ENCODE peak calls at places on chromosomes 3 and 15, in four cellular contexts. J is WTC11, O is AG04450, G is right atrium auricular region. U is an unnamed sample.

GRCh38 chr15:80835338-80835737 is 56.2 kb downstream of the CEMIP start:
- DNase-seq in J (peak), O (no peak), G (no peak), U (no peak)

GRCh38 chr3:149085828-149086231 is 503 bp downstream of the HLTF start:
- DNase-seq in J (no peak), O (no peak), G (no peak), U (no peak)

GRCh38 chr3:159765860-159766294 is 222.8 kb upstream of the IL12A start:
- DNase-seq in J (no peak), O (no peak), G (no peak), U (no peak)

GRCh38 chr3:141840737-141841544 is 35.5 kb upstream of the ATP1B3 start:
- DNase-seq in J (no peak), O (no peak), G (no peak), U (no peak)

GRCh38 chr3:184338538-184338945 is 1.1 kb downstream of the FAM131A start:
- DNase-seq in J (peak), O (peak), G (peak), U (no peak)

GRCh38 chr3:194370753-194371152 is 1.2 kb upstream of the LRRC15 start:
- DNase-seq in J (no peak), O (no peak), G (no peak), U (no peak)

GRCh38 chr3:190446492-190447301 is 3.0 kb downstream of the TMEM207 start:
- DNase-seq in J (no peak), O (no peak), G (no peak), U (no peak)

GRCh38 chr3:150544726-150545125 is 1.6 kb downstream of the SERP1 start:
- DNase-seq in J (no peak), O (no peak), G (no peak), U (peak)

GRCh38 chr15:74962219-74962618 is 5.6 kb upstream of the RPP25 start:
- DNase-seq in J (no peak), O (no peak), G (no peak), U (no peak)

GRCh38 chr15:58467121-58467721 is 35.4 kb downstream of the LIPC start:
- DNase-seq in J (no peak), O (no peak), G (no peak), U (no peak)

GRCh38 chr3:146161725-146162047 is 702 bp upstream of the PLOD2 start:
- DNase-seq in J (no peak), O (no peak), G (no peak), U (no peak)

GRCh38 chr15:66882251-66883020 is 180.4 kb downstream of the SMAD6 start:
- DNase-seq in J (no peak), O (peak), G (peak), U (peak)

GRCh38 chr3:73385538-73385937 is 239.2 kb downstream of the PDZRN3 start:
- DNase-seq in J (no peak), O (no peak), G (no peak), U (no peak)

GRCh38 chr15:65083262-65083701 is 6.7 kb downstream of the KBTBD13 start:
- DNase-seq in J (peak), O (peak), G (no peak), U (no peak)

GRCh38 chr3:181709537-181710279 is 2.0 kb upstream of the SOX2 start:
- DNase-seq in J (peak), O (no peak), G (no peak), U (no peak)

GRCh38 chr3:71450162-71450561 is 133.4 kb downstream of the FOXP1 start:
- DNase-seq in J (no peak), O (no peak), G (no peak), U (no peak)

GRCh38 chr15:92494791-92495190 is 101.1 kb downstream of the ST8SIA2 start:
- DNase-seq in J (no peak), O (no peak), G (no peak), U (no peak)

GRCh38 chr3:39166932-39167532 is 13.6 kb upstream of the CSRNP1 start:
- DNase-seq in J (no peak), O (no peak), G (peak), U (peak)

GRCh38 chr15:69014454-69014853 is at the start of gene NOX5:
- DNase-seq in J (no peak), O (no peak), G (no peak), U (peak)

GRCh38 chr15:73593278-73594074 is 39.7 kb downstream of the NPTN start:
- DNase-seq in J (no peak), O (no peak), G (no peak), U (no peak)

GRCh38 chr15:44243146-44243545 is 45.4 kb upstream of the GOLM2 start:
- DNase-seq in J (no peak), O (no peak), G (no peak), U (no peak)

GRCh38 chr15:98648654-98649537 is 557 bp downstream of the IGF1R start:
- DNase-seq in J (peak), O (no peak), G (no peak), U (no peak)

GRCh38 chr3:46677096-46677702 is 16.3 kb downstream of the ALS2CL start:
- DNase-seq in J (no peak), O (no peak), G (no peak), U (no peak)

GRCh38 chr3:46110701-46111493 is 83.6 kb upstream of the XCR1 start:
- DNase-seq in J (no peak), O (no peak), G (peak), U (peak)

GRCh38 chr3:178419078-178419477 is 117.2 kb upstream of the KCNMB2 start:
- DNase-seq in J (no peak), O (no peak), G (no peak), U (no peak)

GRCh38 chr15:66644815-66645345 is 57.2 kb upstream of the SMAD6 start:
- DNase-seq in J (no peak), O (peak), G (no peak), U (no peak)

GRCh38 chr3:188807002-188807401 is 364.8 kb upstream of the TPRG1 start:
- DNase-seq in J (no peak), O (no peak), G (no peak), U (no peak)

GRCh38 chr15:99057020-99057419 is 47.9 kb upstream of the SYNM start:
- DNase-seq in J (peak), O (no peak), G (peak), U (no peak)

GRCh38 chr3:127350172-127351050 is 62.6 kb upstream of the PRR20G start:
- DNase-seq in J (no peak), O (no peak), G (peak), U (no peak)

GRCh38 chr15:66953523-66954229 is 111.7 kb upstream of the SMAD3 start:
- DNase-seq in J (no peak), O (no peak), G (no peak), U (no peak)

GRCh38 chr3:36969540-36970432 is 23.1 kb downstream of the EPM2AIP1 start:
- DNase-seq in J (no peak), O (no peak), G (no peak), U (peak)

GRCh38 chr3:54168451-54168850 is 46.1 kb downstream of the CACNA2D3 start:
- DNase-seq in J (peak), O (no peak), G (no peak), U (no peak)

GRCh38 chr3:53269888-53270880 is 14.4 kb upstream of the TKT start:
- DNase-seq in J (peak), O (peak), G (peak), U (peak)

GRCh38 chr3:152382312-152383135 is 113.8 kb downstream of the MBNL1 start:
- DNase-seq in J (no peak), O (no peak), G (no peak), U (no peak)

GRCh38 chr3:141114816-141115458 is 63.8 kb downstream of the SPSB4 start:
- DNase-seq in J (peak), O (no peak), G (no peak), U (no peak)

GRCh38 chr3:107796786-107797185 is 274.0 kb downstream of the BBX start:
- DNase-seq in J (no peak), O (peak), G (no peak), U (peak)

GRCh38 chr15:51879555-51879954 is 50.1 kb downstream of the TMOD3 start:
- DNase-seq in J (no peak), O (no peak), G (no peak), U (no peak)

GRCh38 chr15:22844421-22845288 is 6.2 kb downstream of the NIPA2 start:
- DNase-seq in J (no peak), O (no peak), G (no peak), U (no peak)

GRCh38 chr3:46930176-46930944 is 46.2 kb downstream of the CCDC12 start:
- DNase-seq in J (no peak), O (no peak), G (no peak), U (no peak)

GRCh38 chr3:45143673-45144670 is 2.2 kb downstream of the CDCP1 start:
- DNase-seq in J (no peak), O (no peak), G (no peak), U (no peak)

GRCh38 chr3:129228891-129229585 is 20.4 kb upstream of the COPG1 start:
- DNase-seq in J (peak), O (peak), G (no peak), U (peak)
- TF ChIP-seq CTCF in J (no peak), O (no peak), G (no peak), U (no peak)

DNA sequence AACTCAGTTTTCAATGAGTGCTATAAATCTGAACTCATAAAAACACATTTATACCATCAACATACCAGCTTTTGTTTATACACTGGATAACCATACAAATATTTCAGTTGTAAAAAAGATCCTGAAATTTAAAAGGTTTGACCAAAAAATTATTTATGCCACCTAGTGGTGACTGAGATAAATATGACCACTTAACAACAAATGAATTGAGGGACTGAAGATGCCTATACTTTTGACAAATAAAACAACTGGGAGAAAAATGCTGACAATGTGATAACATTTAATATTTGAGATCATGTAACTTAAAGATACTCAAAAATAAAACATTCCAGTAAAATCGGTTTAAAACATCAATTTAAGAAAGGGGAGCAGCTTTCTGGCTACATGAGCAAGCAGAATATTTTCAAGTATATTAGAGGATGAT is 30.4 kb downstream of the ATG3 start:
- DNase-seq in J (no peak), O (peak), G (no peak), U (peak)
- TF ChIP-seq CTCF in J (peak), O (peak), G (peak), U (peak)

GRCh38 chr15:34366271-34367043 is 539 bp downstream of the LPCAT4 start:
- DNase-seq in J (peak), O (no peak), G (no peak), U (no peak)
- TF ChIP-seq CTCF in J (no peak), O (no peak), G (no peak), U (no peak)

DNA sequence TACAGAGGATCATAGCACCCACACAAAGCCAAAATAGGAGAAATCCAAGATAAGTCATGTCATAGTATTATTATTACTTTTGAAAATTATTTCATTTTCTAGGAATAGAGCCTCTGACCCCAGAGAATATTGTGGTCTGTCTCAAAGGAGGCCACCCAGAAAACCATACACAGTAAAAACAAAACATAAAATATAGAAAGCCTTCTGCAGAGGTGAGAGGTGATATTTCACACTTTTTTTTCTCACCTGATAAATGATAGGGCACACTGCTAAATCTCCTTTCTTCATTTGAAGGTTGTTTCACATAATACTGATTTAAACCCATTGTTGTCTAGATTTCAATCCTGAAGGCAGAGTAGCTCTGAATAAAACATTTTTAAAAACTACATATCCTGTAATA is 7.0 kb upstream of the CMC1 start:
- DNase-seq in J (no peak), O (no peak), G (no peak), U (no peak)
- TF ChIP-seq CTCF in J (no peak), O (no peak), G (no peak), U (no peak)

GRCh38 chr15:70362350-70362749 is 264.6 kb upstream of the TLE3 start:
- DNase-seq in J (no peak), O (no peak), G (peak), U (no peak)

GRCh38 chr15:70361106-70361505 is 263.4 kb upstream of the TLE3 start:
- DNase-seq in J (no peak), O (no peak), G (no peak), U (no peak)

GRCh38 chr15:70358871-70359647 is 261.3 kb upstream of the TLE3 start:
- DNase-seq in J (no peak), O (no peak), G (peak), U (no peak)

GRCh38 chr15:70361891-70362290 is 264.2 kb upstream of the TLE3 start:
- DNase-seq in J (no peak), O (no peak), G (peak), U (no peak)

GRCh38 chr15:70362911-70363310 is 265.2 kb upstream of the TLE3 start:
- DNase-seq in J (peak), O (no peak), G (peak), U (no peak)
- TF ChIP-seq CTCF in J (peak), O (peak), G (peak), U (peak)

GRCh38 chr3:30972449-30972848 is 78.0 kb upstream of the GADL1 start:
- DNase-seq in J (no peak), O (no peak), G (no peak), U (no peak)

GRCh38 chr3:30964612-30965011 is 70.2 kb upstream of the GADL1 start:
- DNase-seq in J (no peak), O (no peak), G (no peak), U (no peak)

GRCh38 chr3:30966896-30967295 is 72.4 kb upstream of the GADL1 start:
- DNase-seq in J (no peak), O (no peak), G (no peak), U (no peak)

DNA sequence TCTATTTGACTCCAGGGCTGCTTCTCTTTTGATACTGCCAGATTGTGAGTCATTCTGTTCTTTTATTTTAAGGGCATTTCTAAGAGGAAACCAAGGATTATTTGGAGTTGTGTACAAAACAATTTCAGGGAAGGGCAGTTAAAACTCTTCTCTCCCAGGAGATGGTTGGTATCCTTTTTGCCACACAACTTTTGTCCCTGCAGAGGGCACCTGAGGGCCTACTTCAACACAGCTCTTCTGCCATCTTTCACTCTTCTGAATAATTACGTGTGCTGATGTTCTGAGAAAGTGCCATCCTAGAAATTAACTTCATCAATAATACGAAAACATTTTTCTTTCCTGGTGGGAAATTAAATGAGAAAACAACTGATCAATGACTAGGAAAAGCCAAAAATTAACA is 75.7 kb upstream of the GADL1 start:
- DNase-seq in J (no peak), O (no peak), G (no peak), U (no peak)
- TF ChIP-seq CTCF in J (no peak), O (peak), G (no peak), U (peak)

GRCh38 chr15:56813995-56814394 is 80.7 kb upstream of the ZNF280D start:
- DNase-seq in J (no peak), O (no peak), G (no peak), U (no peak)

GRCh38 chr15:56808160-56808559 is 74.9 kb upstream of the ZNF280D start:
- DNase-seq in J (no peak), O (no peak), G (no peak), U (no peak)

GRCh38 chr15:56812255-56812654 is 78.9 kb upstream of the ZNF280D start:
- DNase-seq in J (no peak), O (no peak), G (no peak), U (no peak)

GRCh38 chr15:56814429-56814828 is 81.1 kb upstream of the ZNF280D start:
- DNase-seq in J (no peak), O (no peak), G (no peak), U (no peak)

DNA sequence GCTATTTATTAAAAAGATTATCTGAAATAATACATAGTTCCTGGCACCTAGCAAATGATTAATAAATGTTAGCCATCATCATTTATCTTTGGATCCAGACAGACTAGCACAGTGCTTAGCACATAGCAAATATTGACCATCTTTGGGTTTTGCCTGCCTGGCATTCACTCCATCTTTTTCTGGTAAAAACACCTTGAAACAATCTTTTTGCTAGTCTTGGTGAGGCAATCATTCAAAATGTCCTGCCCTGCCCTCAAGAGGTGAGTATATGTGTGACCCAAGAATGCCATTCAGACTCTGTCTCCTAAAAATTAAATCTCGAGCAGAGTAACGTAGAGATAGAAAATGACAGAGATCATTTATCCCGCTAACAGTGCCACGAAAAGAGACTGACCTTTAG is 78.3 kb upstream of the ZNF280D start:
- DNase-seq in J (no peak), O (no peak), G (no peak), U (no peak)
- TF ChIP-seq CTCF in J (no peak), O (no peak), G (no peak), U (no peak)